ENCODE peak calls at places on chromosomes 3 and 15, in ten cellular contexts. One of them, this sample, is unnamed.

GRCh38 chr3:45123841-45124269 is 22.3 kb downstream of the CDCP1 start:
- DNase-seq in sigmoid colon: no peak
- DNase-seq in GM23338: no peak
- DNase-seq in HL-60: no peak
- DNase-seq in suprapubic skin: no peak
- DNase-seq in transverse colon: no peak
- DNase-seq in stomach: no peak
- DNase-seq in HepG2: no peak
- DNase-seq in breast epithelium: no peak
- DNase-seq in HCT116: peak
- DNase-seq in this sample: no peak

GRCh38 chr15:30962659-30963058 is 28.8 kb downstream of the MTMR10 start:
- DNase-seq in sigmoid colon: no peak
- DNase-seq in GM23338: no peak
- DNase-seq in HL-60: no peak
- DNase-seq in suprapubic skin: no peak
- DNase-seq in transverse colon: no peak
- DNase-seq in stomach: no peak
- DNase-seq in HepG2: no peak
- DNase-seq in breast epithelium: no peak
- DNase-seq in HCT116: no peak
- DNase-seq in this sample: no peak

GRCh38 chr15:47718474-47719440 is 1.5 kb downstream of the SEMA6D start:
- DNase-seq in sigmoid colon: no peak
- DNase-seq in GM23338: peak
- DNase-seq in HL-60: no peak
- DNase-seq in suprapubic skin: no peak
- DNase-seq in transverse colon: peak
- DNase-seq in stomach: no peak
- DNase-seq in HepG2: no peak
- DNase-seq in breast epithelium: no peak
- DNase-seq in HCT116: no peak
- DNase-seq in this sample: no peak

GRCh38 chr3:59927061-59927460 is 877.2 kb upstream of the CFAP20DC start:
- DNase-seq in sigmoid colon: no peak
- DNase-seq in GM23338: no peak
- DNase-seq in HL-60: no peak
- DNase-seq in suprapubic skin: no peak
- DNase-seq in transverse colon: no peak
- DNase-seq in stomach: no peak
- DNase-seq in HepG2: no peak
- DNase-seq in breast epithelium: no peak
- DNase-seq in HCT116: no peak
- DNase-seq in this sample: no peak

GRCh38 chr3:148147896-148148295 is 549.8 kb upstream of the AGTR1 start:
- DNase-seq in sigmoid colon: no peak
- DNase-seq in GM23338: no peak
- DNase-seq in HL-60: no peak
- DNase-seq in suprapubic skin: no peak
- DNase-seq in transverse colon: no peak
- DNase-seq in stomach: no peak
- DNase-seq in HepG2: no peak
- DNase-seq in breast epithelium: no peak
- DNase-seq in HCT116: no peak
- DNase-seq in this sample: no peak

GRCh38 chr3:14606663-14607339 is 44.8 kb upstream of the CCDC174 start:
- DNase-seq in sigmoid colon: no peak
- DNase-seq in GM23338: no peak
- DNase-seq in HL-60: no peak
- DNase-seq in suprapubic skin: no peak
- DNase-seq in transverse colon: no peak
- DNase-seq in stomach: peak
- DNase-seq in HepG2: no peak
- DNase-seq in breast epithelium: no peak
- DNase-seq in HCT116: no peak
- DNase-seq in this sample: no peak

GRCh38 chr3:12898980-12899755 is 57.8 kb upstream of the RPL32 start:
- DNase-seq in sigmoid colon: no peak
- DNase-seq in GM23338: no peak
- DNase-seq in HL-60: no peak
- DNase-seq in suprapubic skin: no peak
- DNase-seq in transverse colon: no peak
- DNase-seq in stomach: no peak
- DNase-seq in HepG2: no peak
- DNase-seq in breast epithelium: no peak
- DNase-seq in HCT116: no peak
- DNase-seq in this sample: peak

GRCh38 chr3:53161820-53162671 is 1.0 kb downstream of the PRKCD start:
- DNase-seq in sigmoid colon: no peak
- DNase-seq in GM23338: peak
- DNase-seq in HL-60: no peak
- DNase-seq in suprapubic skin: no peak
- DNase-seq in transverse colon: peak
- DNase-seq in stomach: no peak
- DNase-seq in HepG2: no peak
- DNase-seq in breast epithelium: no peak
- DNase-seq in HCT116: no peak
- DNase-seq in this sample: peak

DNA sequence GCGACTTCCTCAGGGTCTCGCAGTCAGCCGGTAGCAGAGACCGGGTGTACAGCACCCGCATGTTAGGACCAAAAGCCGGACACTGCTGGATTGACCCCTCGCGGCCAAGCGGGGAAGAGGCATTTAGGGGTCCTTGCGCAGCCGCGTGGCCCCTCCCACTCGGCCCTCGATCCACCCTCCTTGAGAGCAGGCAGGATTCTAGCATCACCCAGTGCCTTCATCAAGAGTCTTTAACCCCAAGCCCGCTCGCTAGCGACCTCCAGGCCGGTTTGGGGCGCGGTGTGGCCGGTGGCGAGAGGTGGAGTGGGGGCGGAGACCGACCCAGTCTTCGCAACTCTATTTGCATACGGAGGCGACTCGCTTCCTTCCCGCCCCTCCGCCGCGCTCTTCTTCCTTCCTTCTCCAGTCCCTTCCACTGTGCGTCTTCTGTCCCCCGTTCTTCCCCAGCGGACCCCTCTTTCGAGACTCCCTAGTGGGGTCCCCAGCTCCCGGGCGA is at the start of gene ST6GAL1:
- DNase-seq in sigmoid colon: peak
- DNase-seq in GM23338: peak
- DNase-seq in HL-60: peak
- DNase-seq in suprapubic skin: peak
- DNase-seq in transverse colon: peak
- DNase-seq in stomach: peak
- DNase-seq in HepG2: peak
- DNase-seq in breast epithelium: peak
- DNase-seq in HCT116: peak
- DNase-seq in this sample: peak
- TF ChIP-seq POLR2AphosphoS5 in sigmoid colon: no peak
- TF ChIP-seq POLR2AphosphoS5 in GM23338: peak
- TF ChIP-seq POLR2AphosphoS5 in HL-60: peak
- TF ChIP-seq POLR2AphosphoS5 in suprapubic skin: no peak
- TF ChIP-seq POLR2AphosphoS5 in transverse colon: peak
- TF ChIP-seq POLR2AphosphoS5 in stomach: no peak
- TF ChIP-seq POLR2AphosphoS5 in HepG2: peak
- TF ChIP-seq POLR2AphosphoS5 in breast epithelium: no peak
- TF ChIP-seq POLR2AphosphoS5 in HCT116: peak
- TF ChIP-seq POLR2AphosphoS5 in this sample: peak

DNA sequence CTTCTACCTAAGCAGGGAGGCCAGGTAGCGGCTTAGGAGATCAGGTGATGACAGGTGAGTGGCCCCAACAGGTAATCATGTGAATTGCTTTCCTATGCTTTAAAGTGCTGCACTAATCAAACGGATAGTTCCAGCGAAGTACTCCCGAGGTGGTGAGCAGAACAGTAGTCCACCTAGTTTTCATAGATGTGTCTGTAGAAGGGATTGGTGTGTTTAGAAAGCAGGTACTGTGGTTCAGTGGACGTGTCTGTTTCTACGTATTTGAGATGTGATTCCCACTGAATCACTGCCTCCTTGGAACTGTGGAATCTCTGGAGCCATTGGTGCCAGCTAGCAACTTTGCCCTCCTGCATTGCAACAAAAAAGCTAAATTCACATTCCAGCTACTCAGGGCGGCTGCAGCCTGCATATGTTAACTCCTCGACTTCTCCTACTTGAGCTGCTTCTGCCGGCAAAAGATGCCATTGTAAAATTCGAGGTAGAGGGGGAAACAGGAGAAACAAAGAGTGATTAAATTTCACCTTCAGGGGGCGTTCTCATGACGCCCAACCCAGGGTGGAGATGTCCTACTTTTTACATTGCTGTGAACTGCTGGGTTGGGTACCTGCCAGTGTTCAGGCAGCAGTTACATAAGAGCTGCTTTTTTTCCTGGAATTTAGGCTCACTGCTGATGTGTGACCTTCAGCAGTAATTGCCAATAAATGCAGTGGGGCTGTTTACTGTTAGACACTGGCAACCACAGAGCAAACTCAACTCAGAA is 227.3 kb downstream of the ITPR1 start:
- DNase-seq in sigmoid colon: peak
- DNase-seq in GM23338: peak
- DNase-seq in HL-60: peak
- DNase-seq in suprapubic skin: no peak
- DNase-seq in transverse colon: peak
- DNase-seq in stomach: peak
- DNase-seq in HepG2: peak
- DNase-seq in breast epithelium: peak
- DNase-seq in HCT116: peak
- DNase-seq in this sample: no peak
- TF ChIP-seq CTCF in sigmoid colon: peak
- TF ChIP-seq CTCF in GM23338: peak
- TF ChIP-seq CTCF in HL-60: no peak
- TF ChIP-seq CTCF in suprapubic skin: peak
- TF ChIP-seq CTCF in transverse colon: peak
- TF ChIP-seq CTCF in stomach: peak
- TF ChIP-seq CTCF in HepG2: peak
- TF ChIP-seq CTCF in breast epithelium: no peak
- TF ChIP-seq CTCF in HCT116: peak
- TF ChIP-seq CTCF in this sample: no peak

GRCh38 chr3:78721771-78722543 is 1045.8 kb downstream of the ROBO1 start:
- DNase-seq in sigmoid colon: no peak
- DNase-seq in GM23338: no peak
- DNase-seq in HL-60: no peak
- DNase-seq in suprapubic skin: no peak
- DNase-seq in transverse colon: no peak
- DNase-seq in stomach: no peak
- DNase-seq in HepG2: no peak
- DNase-seq in breast epithelium: no peak
- DNase-seq in HCT116: no peak
- DNase-seq in this sample: no peak

GRCh38 chr3:78718707-78719106 is 1049.1 kb downstream of the ROBO1 start:
- DNase-seq in sigmoid colon: no peak
- DNase-seq in GM23338: no peak
- DNase-seq in HL-60: no peak
- DNase-seq in suprapubic skin: no peak
- DNase-seq in transverse colon: no peak
- DNase-seq in stomach: no peak
- DNase-seq in HepG2: no peak
- DNase-seq in breast epithelium: no peak
- DNase-seq in HCT116: no peak
- DNase-seq in this sample: no peak

GRCh38 chr3:78712270-78712669 is 1055.5 kb downstream of the ROBO1 start:
- DNase-seq in sigmoid colon: no peak
- DNase-seq in GM23338: no peak
- DNase-seq in HL-60: no peak
- DNase-seq in suprapubic skin: no peak
- DNase-seq in transverse colon: no peak
- DNase-seq in stomach: no peak
- DNase-seq in HepG2: no peak
- DNase-seq in breast epithelium: no peak
- DNase-seq in HCT116: no peak
- DNase-seq in this sample: no peak

GRCh38 chr3:78717042-78717441 is 1050.8 kb downstream of the ROBO1 start:
- DNase-seq in sigmoid colon: no peak
- DNase-seq in GM23338: no peak
- DNase-seq in HL-60: no peak
- DNase-seq in suprapubic skin: no peak
- DNase-seq in transverse colon: no peak
- DNase-seq in stomach: no peak
- DNase-seq in HepG2: no peak
- DNase-seq in breast epithelium: no peak
- DNase-seq in HCT116: no peak
- DNase-seq in this sample: no peak
- TF ChIP-seq POLR2AphosphoS5 in sigmoid colon: no peak
- TF ChIP-seq POLR2AphosphoS5 in GM23338: no peak
- TF ChIP-seq POLR2AphosphoS5 in HL-60: no peak
- TF ChIP-seq POLR2AphosphoS5 in suprapubic skin: no peak
- TF ChIP-seq POLR2AphosphoS5 in transverse colon: no peak
- TF ChIP-seq POLR2AphosphoS5 in stomach: no peak
- TF ChIP-seq POLR2AphosphoS5 in HepG2: no peak
- TF ChIP-seq POLR2AphosphoS5 in breast epithelium: no peak
- TF ChIP-seq POLR2AphosphoS5 in HCT116: no peak
- TF ChIP-seq POLR2AphosphoS5 in this sample: no peak

GRCh38 chr15:66909381-66909890 is 156.0 kb upstream of the SMAD3 start:
- DNase-seq in sigmoid colon: no peak
- DNase-seq in GM23338: no peak
- DNase-seq in HL-60: no peak
- DNase-seq in suprapubic skin: no peak
- DNase-seq in transverse colon: no peak
- DNase-seq in stomach: no peak
- DNase-seq in HepG2: no peak
- DNase-seq in breast epithelium: no peak
- DNase-seq in HCT116: no peak
- DNase-seq in this sample: no peak

GRCh38 chr15:66907826-66908502 is 157.4 kb upstream of the SMAD3 start:
- DNase-seq in sigmoid colon: peak
- DNase-seq in GM23338: no peak
- DNase-seq in HL-60: peak
- DNase-seq in suprapubic skin: no peak
- DNase-seq in transverse colon: peak
- DNase-seq in stomach: no peak
- DNase-seq in HepG2: peak
- DNase-seq in breast epithelium: no peak
- DNase-seq in HCT116: no peak
- DNase-seq in this sample: peak

GRCh38 chr15:66911131-66911700 is 154.2 kb upstream of the SMAD3 start:
- DNase-seq in sigmoid colon: no peak
- DNase-seq in GM23338: no peak
- DNase-seq in HL-60: no peak
- DNase-seq in suprapubic skin: no peak
- DNase-seq in transverse colon: no peak
- DNase-seq in stomach: no peak
- DNase-seq in HepG2: no peak
- DNase-seq in breast epithelium: no peak
- DNase-seq in HCT116: no peak
- DNase-seq in this sample: no peak

GRCh38 chr15:66906660-66907059 is 158.7 kb upstream of the SMAD3 start:
- DNase-seq in sigmoid colon: no peak
- DNase-seq in GM23338: no peak
- DNase-seq in HL-60: no peak
- DNase-seq in suprapubic skin: no peak
- DNase-seq in transverse colon: no peak
- DNase-seq in stomach: no peak
- DNase-seq in HepG2: no peak
- DNase-seq in breast epithelium: no peak
- DNase-seq in HCT116: no peak
- DNase-seq in this sample: no peak

DNA sequence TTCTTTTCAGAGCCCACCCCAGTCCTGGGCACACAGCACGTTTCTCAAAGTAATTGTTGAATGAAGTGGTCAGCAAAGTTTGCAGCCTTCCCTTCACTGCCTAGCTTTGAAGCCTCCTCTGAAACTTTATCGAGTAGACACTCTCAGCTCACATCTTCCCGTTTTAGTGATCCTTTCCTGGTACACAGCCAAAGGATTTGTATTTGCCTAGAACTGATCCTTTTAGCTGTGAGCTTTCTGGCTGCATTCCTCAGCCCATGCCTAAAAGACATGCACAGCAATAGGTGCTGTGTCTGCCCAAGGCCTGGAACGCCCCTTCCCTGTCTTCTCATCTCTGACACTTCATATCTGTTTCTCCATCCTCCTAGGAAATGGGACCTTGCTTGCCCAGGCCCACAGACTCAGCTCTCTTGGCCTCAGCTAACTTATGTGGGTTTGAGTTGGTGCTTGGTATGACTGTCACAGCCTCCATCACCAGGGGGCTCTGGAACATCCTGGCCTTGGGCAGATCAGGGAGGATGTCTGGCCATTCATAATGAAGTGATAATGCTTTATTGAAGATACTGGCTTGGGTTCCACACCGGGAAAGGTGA is 156.8 kb upstream of the SMAD3 start:
- DNase-seq in sigmoid colon: no peak
- DNase-seq in GM23338: no peak
- DNase-seq in HL-60: no peak
- DNase-seq in suprapubic skin: no peak
- DNase-seq in transverse colon: no peak
- DNase-seq in stomach: no peak
- DNase-seq in HepG2: no peak
- DNase-seq in breast epithelium: no peak
- DNase-seq in HCT116: no peak
- DNase-seq in this sample: no peak
- TF ChIP-seq CTCF in sigmoid colon: no peak
- TF ChIP-seq CTCF in GM23338: no peak
- TF ChIP-seq CTCF in HL-60: no peak
- TF ChIP-seq CTCF in suprapubic skin: no peak
- TF ChIP-seq CTCF in transverse colon: no peak
- TF ChIP-seq CTCF in stomach: no peak
- TF ChIP-seq CTCF in HepG2: peak
- TF ChIP-seq CTCF in breast epithelium: no peak
- TF ChIP-seq CTCF in HCT116: no peak
- TF ChIP-seq CTCF in this sample: no peak